ENCODE peak calls at places on chromosomes 11 and 22, in four cellular contexts. One of them, this sample, is unnamed. For H3K36me3 and H3K4me1, the result is how much of the 10 kb centered on the place peaks cover.

GRCh38 chr11:30489076-30489475 is 97.1 kb downstream of the MPPED2 start:
- DNase-seq in stomach: no peak
- DNase-seq in IMR-90: no peak
- DNase-seq in right lobe of liver: no peak
- DNase-seq in this sample: no peak

GRCh38 chr11:59669611-59670009 is 773 bp upstream of the PATL1 start:
- DNase-seq in stomach: peak
- DNase-seq in IMR-90: peak
- DNase-seq in right lobe of liver: peak
- DNase-seq in this sample: no peak

GRCh38 chr22:44396021-44396726 is 83.4 kb upstream of the SHISAL1 start:
- DNase-seq in stomach: peak
- DNase-seq in IMR-90: no peak
- DNase-seq in right lobe of liver: peak
- DNase-seq in this sample: no peak

GRCh38 chr22:31789803-31790202 is 36.0 kb downstream of the DEPDC5 start:
- DNase-seq in stomach: no peak
- DNase-seq in IMR-90: no peak
- DNase-seq in right lobe of liver: no peak
- DNase-seq in this sample: no peak

GRCh38 chr11:74749127-74749964 is 697 bp downstream of the RNF169 start:
- DNase-seq in stomach: peak
- DNase-seq in IMR-90: peak
- DNase-seq in right lobe of liver: peak
- DNase-seq in this sample: peak

GRCh38 chr22:23562186-23562585 is 17.9 kb downstream of the IGLL1 start:
- DNase-seq in stomach: no peak
- DNase-seq in IMR-90: no peak
- DNase-seq in right lobe of liver: no peak
- DNase-seq in this sample: no peak

GRCh38 chr22:25496396-25497064 is 67.9 kb upstream of the GRK3 start:
- DNase-seq in stomach: no peak
- DNase-seq in IMR-90: peak
- DNase-seq in right lobe of liver: no peak
- DNase-seq in this sample: no peak

GRCh38 chr22:29343313-29343805 is 27.9 kb upstream of the RASL10A start:
- DNase-seq in stomach: peak
- DNase-seq in IMR-90: peak
- DNase-seq in right lobe of liver: no peak
- DNase-seq in this sample: no peak

GRCh38 chr11:13594045-13594444 is 74.4 kb upstream of the FAR1 start:
- DNase-seq in stomach: no peak
- DNase-seq in IMR-90: no peak
- DNase-seq in right lobe of liver: no peak
- DNase-seq in this sample: no peak

GRCh38 chr11:134630896-134631295 is 218.9 kb upstream of the B3GAT1 start:
- DNase-seq in stomach: no peak
- DNase-seq in IMR-90: no peak
- DNase-seq in right lobe of liver: no peak
- DNase-seq in this sample: peak

GRCh38 chr22:20084547-20085413 is 4.7 kb downstream of the DGCR8 start:
- DNase-seq in stomach: peak
- DNase-seq in IMR-90: no peak
- DNase-seq in right lobe of liver: peak
- DNase-seq in this sample: peak

GRCh38 chr22:35418726-35419125 is 18.8 kb downstream of the MCM5 start:
- DNase-seq in stomach: no peak
- DNase-seq in IMR-90: no peak
- DNase-seq in right lobe of liver: no peak
- DNase-seq in this sample: no peak

GRCh38 chr11:34825315-34825669 is 90.9 kb downstream of the APIP start:
- DNase-seq in stomach: no peak
- DNase-seq in IMR-90: no peak
- DNase-seq in right lobe of liver: no peak
- DNase-seq in this sample: no peak

GRCh38 chr11:10908215-10908990 is 50.5 kb upstream of the ZBED5 start:
- DNase-seq in stomach: no peak
- DNase-seq in IMR-90: peak
- DNase-seq in right lobe of liver: no peak
- DNase-seq in this sample: peak

GRCh38 chr11:102971766-102972165 is 16.2 kb upstream of the MMP13 start:
- DNase-seq in stomach: no peak
- DNase-seq in IMR-90: peak
- DNase-seq in right lobe of liver: no peak
- DNase-seq in this sample: no peak

GRCh38 chr22:43262990-43263644 is 76.2 kb upstream of the TTLL12 start:
- DNase-seq in stomach: peak
- DNase-seq in IMR-90: no peak
- DNase-seq in right lobe of liver: peak
- DNase-seq in this sample: no peak

GRCh38 chr11:111402411-111402810 is 23.3 kb upstream of the POU2AF1 start:
- DNase-seq in stomach: peak
- DNase-seq in IMR-90: no peak
- DNase-seq in right lobe of liver: no peak
- DNase-seq in this sample: no peak

GRCh38 chr22:34798605-34799004 is 267.4 kb upstream of the ISX start:
- DNase-seq in stomach: no peak
- DNase-seq in IMR-90: no peak
- DNase-seq in right lobe of liver: no peak
- DNase-seq in this sample: no peak

DNA sequence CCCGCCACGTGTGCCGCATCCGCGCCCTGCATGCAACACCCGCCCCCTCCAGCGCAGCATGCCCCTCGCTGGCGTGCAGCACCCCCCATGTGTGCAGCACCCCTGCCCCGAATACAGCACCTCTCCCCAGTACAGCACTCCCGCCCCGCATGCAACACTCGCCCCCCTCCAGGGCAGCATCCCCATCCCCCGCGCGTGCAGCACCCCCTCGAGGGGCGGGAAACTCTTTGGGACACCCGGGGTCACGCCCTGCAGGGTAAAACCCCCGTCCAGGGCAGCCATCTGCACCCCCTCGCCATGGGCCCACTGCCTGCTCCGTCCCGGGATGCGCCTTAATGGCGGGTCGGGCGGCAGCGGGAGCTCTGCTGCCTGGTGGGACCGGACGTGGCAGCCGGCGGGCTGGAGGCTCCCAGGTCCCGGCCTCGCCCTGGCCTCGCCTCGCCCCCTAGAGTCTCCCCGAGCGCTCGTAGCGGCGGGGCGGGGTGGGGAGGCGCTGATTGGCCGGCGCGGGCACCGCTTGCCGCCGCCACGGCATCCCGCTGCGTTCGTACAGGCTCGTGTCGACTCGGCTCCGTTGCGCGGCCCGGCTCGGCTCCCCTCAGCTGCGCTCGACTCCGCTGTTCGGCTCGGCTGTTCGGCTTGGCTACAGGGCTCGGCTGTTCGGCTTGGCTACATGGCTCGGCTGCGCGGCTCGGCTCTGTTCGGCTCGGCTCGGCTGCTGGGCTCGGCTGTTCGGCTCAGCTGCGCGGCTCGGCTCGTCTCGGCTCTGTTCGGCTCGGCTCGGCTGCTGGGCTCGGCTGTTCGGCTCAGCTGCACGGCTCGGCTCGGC is 417 bp upstream of the BRSK2 start:
- DNase-seq in stomach: peak
- DNase-seq in IMR-90: peak
- DNase-seq in right lobe of liver: peak
- DNase-seq in this sample: peak
- H3K4me3 ChIP-seq in stomach: peak
- H3K4me3 ChIP-seq in IMR-90: peak
- H3K4me3 ChIP-seq in right lobe of liver: peak
- H3K4me3 ChIP-seq in this sample: peak

DNA sequence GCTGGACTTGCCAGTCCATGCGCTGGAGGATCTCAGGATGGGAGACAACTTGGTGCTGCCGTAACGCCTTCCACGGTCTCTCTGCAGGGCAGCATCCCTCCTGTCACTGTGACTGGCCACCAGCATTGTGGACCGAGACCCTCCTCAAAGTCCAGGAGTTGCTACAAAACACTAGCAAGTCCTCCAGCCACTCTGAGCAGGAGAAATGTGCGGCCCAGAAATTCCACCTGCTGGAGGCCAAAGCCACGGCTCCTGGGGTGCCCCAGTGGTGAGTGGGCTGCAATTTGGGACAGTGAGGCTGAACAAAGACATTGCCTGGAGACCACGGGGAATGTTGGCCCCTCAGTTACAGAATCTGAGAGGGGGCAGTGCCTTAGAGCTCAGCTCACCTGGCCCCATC is 6.9 kb upstream of the DSCAML1 start:
- DNase-seq in stomach: no peak
- DNase-seq in IMR-90: no peak
- DNase-seq in right lobe of liver: no peak
- DNase-seq in this sample: no peak
- H3K36me3 ChIP-seq in stomach: under half
- H3K36me3 ChIP-seq in IMR-90: under half
- H3K36me3 ChIP-seq in right lobe of liver: under half
- H3K36me3 ChIP-seq in this sample: under half

GRCh38 chr11:44804449-44805151 is 77.8 kb downstream of the TSPAN18 start:
- DNase-seq in stomach: no peak
- DNase-seq in IMR-90: peak
- DNase-seq in right lobe of liver: no peak
- DNase-seq in this sample: no peak

GRCh38 chr11:44808053-44808753 is 81.4 kb downstream of the TSPAN18 start:
- DNase-seq in stomach: no peak
- DNase-seq in IMR-90: no peak
- DNase-seq in right lobe of liver: no peak
- DNase-seq in this sample: no peak

GRCh38 chr11:44805596-44805995 is 78.8 kb downstream of the TSPAN18 start:
- DNase-seq in stomach: no peak
- DNase-seq in IMR-90: peak
- DNase-seq in right lobe of liver: no peak
- DNase-seq in this sample: no peak

GRCh38 chr11:44806631-44807030 is 79.9 kb downstream of the TSPAN18 start:
- DNase-seq in stomach: no peak
- DNase-seq in IMR-90: no peak
- DNase-seq in right lobe of liver: no peak
- DNase-seq in this sample: no peak

GRCh38 chr11:44805152-44805461 is 78.3 kb downstream of the TSPAN18 start:
- DNase-seq in stomach: no peak
- DNase-seq in IMR-90: no peak
- DNase-seq in right lobe of liver: no peak
- DNase-seq in this sample: no peak
- H3K4me1 ChIP-seq in stomach: under half
- H3K4me1 ChIP-seq in IMR-90: under half
- H3K4me1 ChIP-seq in right lobe of liver: under half
- H3K4me1 ChIP-seq in this sample: under half

DNA sequence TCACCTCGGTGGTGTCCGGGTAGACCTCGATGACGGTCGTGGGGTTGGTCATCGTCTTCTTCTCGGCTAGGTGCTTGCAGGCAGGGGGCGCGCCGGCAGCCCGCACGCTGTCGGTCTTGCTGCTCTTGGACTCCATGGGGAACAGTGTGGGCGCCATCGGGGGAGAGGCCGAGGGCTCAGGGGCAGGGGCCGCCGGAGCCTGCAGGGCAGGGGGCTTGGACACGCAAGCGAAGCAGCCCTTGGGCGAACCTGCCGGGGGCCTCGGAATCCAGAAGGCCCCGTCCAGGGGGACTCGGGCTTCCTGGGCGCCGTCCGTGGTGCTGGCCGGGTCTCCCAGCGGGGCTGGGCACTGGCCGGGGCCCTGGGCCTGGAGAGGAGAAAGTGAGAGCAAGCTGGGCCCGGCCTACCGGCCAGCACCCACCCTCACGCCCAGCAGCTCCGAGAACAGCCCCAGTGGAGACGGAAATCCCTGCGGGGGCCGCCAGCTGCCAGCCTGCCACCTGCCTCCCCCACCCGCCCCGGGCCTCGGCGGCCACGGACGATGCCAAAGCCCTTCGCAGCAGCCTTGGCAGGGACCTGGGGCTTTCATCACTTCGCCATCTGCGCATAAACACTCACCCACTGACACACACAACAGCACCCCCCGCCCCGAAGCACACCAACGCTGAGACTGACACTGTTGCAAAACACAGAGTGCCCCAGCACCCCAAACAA is 2.5 kb downstream of the IFITM10 start:
- DNase-seq in stomach: no peak
- DNase-seq in IMR-90: no peak
- DNase-seq in right lobe of liver: no peak
- DNase-seq in this sample: no peak
- H3K4me3 ChIP-seq in stomach: peak
- H3K4me3 ChIP-seq in IMR-90: no peak
- H3K4me3 ChIP-seq in right lobe of liver: peak
- H3K4me3 ChIP-seq in this sample: no peak

GRCh38 chr11:108237058-108237481 is 14.2 kb downstream of the ATM start:
- DNase-seq in stomach: no peak
- DNase-seq in IMR-90: no peak
- DNase-seq in right lobe of liver: no peak
- DNase-seq in this sample: no peak
- H3K36me3 ChIP-seq in stomach: half or more
- H3K36me3 ChIP-seq in IMR-90: under half
- H3K36me3 ChIP-seq in right lobe of liver: under half
- H3K36me3 ChIP-seq in this sample: under half

DNA sequence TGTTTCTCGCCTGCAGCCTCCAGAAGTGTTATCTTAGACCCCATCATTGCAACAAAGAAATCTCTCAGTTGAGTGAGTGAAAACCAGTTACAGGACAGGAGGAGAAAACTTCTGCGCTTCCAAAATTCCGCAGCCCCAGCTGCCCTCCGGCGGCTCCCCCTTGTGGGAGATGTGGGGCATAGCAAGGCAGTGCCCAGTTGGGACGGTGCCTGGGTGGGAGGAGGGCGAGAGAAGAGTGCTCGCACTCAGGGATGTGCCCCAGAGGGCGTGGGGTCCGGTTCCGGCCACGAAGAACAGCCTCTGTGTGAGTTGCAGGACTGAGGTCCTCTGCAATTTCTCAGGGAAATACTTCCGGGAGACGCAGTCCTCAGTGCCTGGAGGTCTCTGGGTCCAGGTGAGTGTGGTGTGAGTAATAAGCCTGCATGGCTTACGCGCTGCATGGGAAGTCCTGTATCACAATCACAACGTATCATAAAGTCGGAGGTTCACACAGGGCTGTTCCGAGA is 87.0 kb upstream of the BLID start:
- DNase-seq in stomach: peak
- DNase-seq in IMR-90: peak
- DNase-seq in right lobe of liver: peak
- DNase-seq in this sample: peak
- H3K4me1 ChIP-seq in stomach: under half
- H3K4me1 ChIP-seq in IMR-90: under half
- H3K4me1 ChIP-seq in right lobe of liver: under half
- H3K4me1 ChIP-seq in this sample: under half

This sample was measured in HAP-1.